ENCODE peak calls at places on chromosomes 11 and 22, in five cellular contexts. A is thyroid gland, R is tibial nerve, S is uterus, U is Peyer's patch. G is an unnamed sample.
A peak's percentile ranks its signal among the peaks of the same experiment; 100 is the strongest.

GRCh38 chr22:47552541-47553205 is 790.2 kb downstream of the TBC1D22A start:
- DNase-seq in A (no peak), R (no peak), S (no peak), U (no peak), G (no peak)

GRCh38 chr11:65182258-65183170 is 786 bp downstream of the CAPN1 start:
- DNase-seq in A (peak; percentile 70), R (no peak), S (no peak), U (peak; percentile 68), G (peak; percentile 46)

GRCh38 chr11:116379185-116379828 is 393.5 kb downstream of the BUD13 start:
- DNase-seq in A (peak; percentile 32), R (no peak), S (peak; percentile 19), U (no peak), G (no peak)

GRCh38 chr11:69874984-69875673 is 55.9 kb upstream of the FGF3 start:
- DNase-seq in A (no peak), R (no peak), S (peak; percentile 6), U (peak; percentile 18), G (no peak)

GRCh38 chr11:66277475-66278391 is at the start of gene CNIH2:
- DNase-seq in A (peak; percentile 51), R (no peak), S (peak; percentile 42), U (peak; percentile 78), G (no peak)

GRCh38 chr11:64094463-64095223 is 58.9 kb downstream of the FLRT1 start:
- DNase-seq in A (no peak), R (no peak), S (no peak), U (no peak), G (no peak)

GRCh38 chr22:43345761-43346261 is 2.6 kb upstream of the SCUBE1 start:
- DNase-seq in A (no peak), R (no peak), S (no peak), U (no peak), G (no peak)

GRCh38 chr11:60766547-60766946 is 9.9 kb downstream of the MS4A15 start:
- DNase-seq in A (no peak), R (no peak), S (no peak), U (no peak), G (no peak)

GRCh38 chr22:40703174-40703573 is 23.9 kb downstream of the MCHR1 start:
- DNase-seq in A (no peak), R (no peak), S (no peak), U (no peak), G (no peak)

GRCh38 chr11:76808158-76808557 is 25.0 kb downstream of the TSKU start:
- DNase-seq in A (no peak), R (no peak), S (no peak), U (no peak), G (no peak)

GRCh38 chr11:82634091-82634490 is 99.6 kb downstream of the FAM181B start:
- DNase-seq in A (no peak), R (no peak), S (no peak), U (no peak), G (no peak)

GRCh38 chr11:80638296-80638695 is 1197.5 kb upstream of the TENM4 start:
- DNase-seq in A (no peak), R (no peak), S (no peak), U (no peak), G (no peak)

GRCh38 chr11:74948898-74949747 is at the start of the genes SPCS2 and XRRA1:
- DNase-seq in A (peak; percentile 99), R (peak; percentile 96), S (peak; percentile 97), U (peak; percentile 100), G (peak; percentile 99)
- TF ChIP-seq POLR2A in A (peak; percentile 38), R (peak; percentile 85), S (peak; percentile 74), U (peak; percentile 82), G (peak; percentile 76)

DNA sequence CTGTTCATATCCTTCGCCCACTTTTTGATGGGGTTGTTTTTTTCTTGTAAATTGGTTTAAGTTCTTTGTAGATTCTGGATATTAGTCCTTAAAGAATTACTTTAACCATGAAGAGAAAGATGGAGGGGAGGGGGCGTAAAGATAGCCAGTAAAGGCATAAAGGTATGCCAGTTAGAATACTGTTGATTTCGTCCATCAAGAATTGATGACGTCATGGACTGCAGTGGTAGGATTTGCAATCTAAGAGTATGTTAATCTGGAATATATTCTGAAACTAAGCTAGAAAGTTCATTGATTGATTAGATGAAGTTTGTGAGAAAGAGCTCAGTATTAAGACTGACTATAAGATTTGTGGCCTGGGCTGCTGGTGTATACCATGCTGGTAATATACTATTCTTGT is 856.1 kb downstream of the NTM start:
- DNase-seq in A (no peak), R (no peak), S (no peak), U (no peak), G (no peak)
- H3K4me3 ChIP-seq in A (no peak overlapping the region), R (no peak overlapping the region), S (no peak overlapping the region), U (no peak overlapping the region), G (no peak overlapping the region)

DNA sequence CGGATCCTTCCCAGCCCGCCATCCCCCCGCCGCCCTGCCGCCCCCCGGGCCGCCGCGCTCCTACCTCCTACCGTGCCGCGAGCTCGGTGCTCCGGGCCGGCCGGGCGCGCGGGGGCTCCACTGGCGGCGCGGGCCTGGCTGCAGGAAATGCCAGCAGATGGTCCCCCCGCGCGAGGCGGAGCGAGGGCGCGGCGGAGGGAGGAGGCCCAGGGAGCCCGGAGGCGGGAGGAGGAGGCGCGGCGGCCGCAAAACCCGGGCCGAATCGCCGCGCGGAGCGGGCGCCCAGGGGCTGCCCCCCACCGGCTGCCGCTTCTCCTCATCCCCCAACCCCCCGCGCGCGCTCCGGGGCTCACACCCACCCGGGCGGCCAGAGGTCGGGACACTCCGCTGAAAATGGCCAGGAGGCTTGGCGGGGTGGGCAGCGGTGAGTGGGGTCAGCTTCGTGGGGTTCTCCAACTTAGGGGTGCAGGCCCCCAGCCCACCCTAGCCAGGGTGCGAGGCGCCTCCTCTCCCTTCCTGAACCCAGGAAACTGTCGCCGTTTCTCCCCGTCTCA is at the start of gene OSBPL5:
- DNase-seq in A (peak; percentile 75), R (peak; percentile 59), S (peak; percentile 82), U (peak; percentile 77), G (peak; percentile 68)
- TF ChIP-seq POLR2A in A (no peak), R (peak; percentile 56), S (peak; percentile 49), U (peak; percentile 25), G (peak; percentile 66)

DNA sequence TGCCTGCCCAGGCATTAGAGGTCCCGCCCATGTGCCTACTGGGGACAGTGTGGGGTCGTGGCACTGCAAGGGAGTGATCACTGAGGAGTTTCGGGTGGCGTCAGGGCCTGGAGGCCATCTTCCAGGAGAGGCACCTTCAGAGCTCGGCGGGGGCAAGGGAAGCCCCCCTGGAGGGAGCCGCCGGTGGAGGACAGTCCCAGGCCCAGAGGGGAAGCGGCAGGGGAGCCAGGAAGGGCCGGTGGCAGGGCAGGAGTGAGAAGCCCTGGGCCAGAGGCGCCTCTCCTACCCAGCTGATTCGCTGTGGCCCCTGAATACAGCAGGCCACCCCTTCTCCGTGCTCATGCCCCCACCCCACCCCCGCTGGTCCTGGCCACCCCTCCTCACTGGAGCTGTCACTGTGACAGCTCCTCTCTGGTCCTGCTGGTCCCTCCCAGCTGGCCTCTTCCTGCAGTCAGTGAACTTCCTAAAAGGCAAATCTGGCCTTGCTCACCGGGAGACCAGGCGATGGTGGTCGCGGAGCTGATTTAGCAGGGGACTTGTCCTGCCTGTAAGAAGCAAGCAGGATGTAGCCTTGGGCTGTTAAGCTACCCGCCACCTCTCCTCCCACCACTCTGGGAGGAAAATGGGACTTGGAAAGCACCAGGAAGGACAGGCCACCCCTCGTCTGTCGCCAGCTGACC is 2.1 kb upstream of the MAPK11 start:
- DNase-seq in A (no peak), R (no peak), S (no peak), U (no peak), G (no peak)
- H3K4me3 ChIP-seq in A (no peak overlapping the region), R (peak overlapping the region; percentile 66), S (peak overlapping the region; percentile 48), U (peak overlapping the region; percentile 63), G (no peak overlapping the region)

GRCh38 chr11:130744804-130745203 is 171.5 kb downstream of the SNX19 start:
- DNase-seq in A (no peak), R (no peak), S (no peak), U (no peak), G (no peak)

GRCh38 chr11:130749216-130749615 is 167.1 kb downstream of the SNX19 start:
- DNase-seq in A (no peak), R (no peak), S (no peak), U (no peak), G (no peak)
- TF ChIP-seq POLR2A in A (no peak), R (no peak), S (no peak), U (no peak), G (no peak)

DNA sequence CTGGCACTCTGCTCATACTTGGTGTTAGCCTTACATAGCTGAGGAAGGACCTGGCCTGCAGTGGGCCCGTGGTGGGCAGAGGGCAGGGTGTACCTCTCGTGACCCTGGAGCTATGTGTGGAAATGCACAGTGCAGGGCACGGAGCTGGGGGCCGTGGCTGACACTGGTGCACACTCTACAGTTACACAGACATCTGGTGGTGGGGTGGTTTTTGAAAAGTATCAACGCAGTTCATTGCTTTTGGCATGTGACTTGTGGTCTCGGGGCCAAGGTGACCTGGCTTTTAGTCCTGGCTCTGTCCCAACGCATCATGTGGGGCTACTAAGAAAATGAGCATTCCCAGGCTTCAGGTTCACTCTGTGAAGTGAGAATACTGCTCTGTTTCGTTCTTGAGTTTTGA is 553.6 kb downstream of the NTM start:
- DNase-seq in A (no peak), R (no peak), S (no peak), U (no peak), G (no peak)
- H3K4me3 ChIP-seq in A (no peak overlapping the region), R (no peak overlapping the region), S (no peak overlapping the region), U (no peak overlapping the region), G (no peak overlapping the region)

GRCh38 chr22:46150615-46151423 is 493 bp downstream of the PPARA start:
- DNase-seq in A (peak; percentile 37), R (no peak), S (peak; percentile 47), U (peak; percentile 70), G (peak; percentile 23)
- TF ChIP-seq POLR2A in A (no peak), R (no peak), S (no peak), U (no peak), G (no peak)

GRCh38 chr11:8649361-8649760 is 33.1 kb downstream of the TRIM66 start:
- DNase-seq in A (no peak), R (no peak), S (no peak), U (no peak), G (no peak)
- H3K4me3 ChIP-seq in A (no peak overlapping the region), R (no peak overlapping the region), S (no peak overlapping the region), U (no peak overlapping the region), G (no peak overlapping the region)

G was measured in prostate gland.